ENCODE peak calls at places on chromosomes 3 and 15, in six cellular contexts. V, T, P, K, E and J are unnamed samples.

GRCh38 chr15:26160343-26160742 is 297.2 kb upstream of the ATP10A start:
- DNase-seq in V (no peak), T (no peak), P (no peak), K (no peak), E (no peak), J (no peak)

GRCh38 chr3:9201278-9201677 is 48.2 kb downstream of the SRGAP3 start:
- DNase-seq in V (no peak), T (peak), P (no peak), K (no peak), E (no peak), J (no peak)

GRCh38 chr3:113968986-113969385 is 21.2 kb downstream of the ZDHHC23 start:
- DNase-seq in V (no peak), T (no peak), P (no peak), K (no peak), E (no peak), J (no peak)

GRCh38 chr3:120497318-120497717 is 46.5 kb upstream of the FSTL1 start:
- DNase-seq in V (no peak), T (no peak), P (no peak), K (no peak), E (no peak), J (no peak)

GRCh38 chr15:86231864-86232801 is 152.5 kb downstream of the AGBL1 start:
- DNase-seq in V (peak), T (peak), P (peak), K (peak), E (no peak), J (no peak)

GRCh38 chr3:82229397-82229796 is 468.0 kb upstream of the GBE1 start:
- DNase-seq in V (peak), T (no peak), P (no peak), K (no peak), E (no peak), J (no peak)

GRCh38 chr3:58111513-58112184 is 99.1 kb downstream of the DNASE1L3 start:
- DNase-seq in V (peak), T (peak), P (no peak), K (no peak), E (no peak), J (no peak)

GRCh38 chr3:173838644-173839043 is 441.1 kb downstream of the NLGN1 start:
- DNase-seq in V (no peak), T (no peak), P (no peak), K (no peak), E (no peak), J (no peak)

GRCh38 chr3:75906555-75907112 is 121.3 kb upstream of the ZNF717 start:
- DNase-seq in V (no peak), T (peak), P (no peak), K (peak), E (no peak), J (no peak)

GRCh38 chr3:9727041-9727595 is 4.4 kb upstream of the BRPF1 start:
- DNase-seq in V (peak), T (peak), P (peak), K (no peak), E (peak), J (no peak)

GRCh38 chr3:157160652-157161480 is 919 bp upstream of the CCNL1 start:
- DNase-seq in V (peak), T (peak), P (no peak), K (no peak), E (peak), J (peak)

GRCh38 chr3:187997946-187998561 is 155.9 kb upstream of the LPP start:
- DNase-seq in V (no peak), T (no peak), P (no peak), K (no peak), E (no peak), J (no peak)

GRCh38 chr15:57541805-57542504 is 49.7 kb upstream of the MYZAP start:
- DNase-seq in V (peak), T (peak), P (peak), K (peak), E (no peak), J (peak)

GRCh38 chr3:13416002-13416793 is 3.9 kb downstream of the NUP210 start:
- DNase-seq in V (peak), T (peak), P (no peak), K (no peak), E (no peak), J (no peak)

GRCh38 chr3:159451067-159451466 is 537.6 kb upstream of the IL12A start:
- DNase-seq in V (no peak), T (no peak), P (no peak), K (no peak), E (no peak), J (no peak)

GRCh38 chr3:127768346-127769008 is 53.8 kb downstream of the MGLL start:
- DNase-seq in V (peak), T (no peak), P (no peak), K (no peak), E (no peak), J (peak)

GRCh38 chr3:142958707-142959106 is 4.8 kb downstream of the PAQR9 start:
- DNase-seq in V (no peak), T (no peak), P (peak), K (no peak), E (no peak), J (no peak)

GRCh38 chr3:32374788-32375595 is 16.7 kb upstream of the CMTM7 start:
- DNase-seq in V (peak), T (peak), P (peak), K (peak), E (peak), J (peak)

GRCh38 chr3:64902991-64903390 is 215.2 kb upstream of the ADAMTS9 start:
- DNase-seq in V (no peak), T (no peak), P (no peak), K (no peak), E (no peak), J (no peak)

GRCh38 chr15:59963322-59963721 is 40.8 kb upstream of the FOXB1 start:
- DNase-seq in V (no peak), T (no peak), P (no peak), K (no peak), E (no peak), J (no peak)

GRCh38 chr3:94146455-94146854 is 83.6 kb downstream of the NSUN3 start:
- DNase-seq in V (no peak), T (no peak), P (no peak), K (no peak), E (no peak), J (no peak)

GRCh38 chr15:72341361-72341760 is 21.4 kb upstream of the CELF6 start:
- DNase-seq in V (no peak), T (peak), P (no peak), K (peak), E (no peak), J (no peak)

GRCh38 chr3:125192190-125193035 is 20.1 kb downstream of the SLC12A8 start:
- DNase-seq in V (peak), T (peak), P (no peak), K (no peak), E (no peak), J (no peak)

GRCh38 chr3:100641471-100642032 is 32.2 kb downstream of the ADGRG7 start:
- DNase-seq in V (no peak), T (no peak), P (no peak), K (no peak), E (no peak), J (no peak)

GRCh38 chr3:25713316-25713967 is 48.7 kb upstream of the TOP2B start:
- DNase-seq in V (no peak), T (peak), P (no peak), K (no peak), E (no peak), J (no peak)

GRCh38 chr3:124993462-124993861 is 58.9 kb upstream of the MUC13 start:
- DNase-seq in V (no peak), T (no peak), P (no peak), K (no peak), E (no peak), J (peak)

GRCh38 chr3:172065967-172066762 is 26.8 kb downstream of the FNDC3B start:
- DNase-seq in V (no peak), T (no peak), P (no peak), K (no peak), E (no peak), J (no peak)

GRCh38 chr15:41967506-41968206 is 4.7 kb downstream of the EHD4 start:
- DNase-seq in V (peak), T (no peak), P (no peak), K (no peak), E (no peak), J (peak)

GRCh38 chr15:69604050-69604378 is 151.4 kb downstream of the RPLP1 start:
- DNase-seq in V (peak), T (peak), P (no peak), K (no peak), E (no peak), J (peak)

GRCh38 chr3:63670544-63670943 is 18.1 kb downstream of the SNTN start:
- DNase-seq in V (no peak), T (no peak), P (no peak), K (no peak), E (no peak), J (no peak)

GRCh38 chr15:23648920-23649515 is 1.4 kb upstream of the MAGEL2 start:
- DNase-seq in V (no peak), T (no peak), P (peak), K (peak), E (no peak), J (no peak)